ENCODE peak calls at places on chromosome 22, in nine cellular contexts. G is Caco-2; H is upper lobe of right lung; Z is colonic mucosa; A is HCT116; I is BJ; U is uterus; O is heart right ventricle; Y is CD8-positive, alpha-beta T cell. W is an unnamed sample. For H3K27me3, the result is how much of the 10 kb centered on the place peaks cover.

GRCh38 chr22:26922804-26923203 is 265.4 kb downstream of the MIAT start:
- DNase-seq in G (no peak), H (no peak), Z (no peak), A (no peak), I (no peak), U (no peak), O (no peak), Y (no peak), W (no peak)

GRCh38 chr22:41995211-41995610 is 3.4 kb upstream of the WBP2NL start:
- DNase-seq in G (no peak), H (peak), Z (no peak), A (no peak), I (no peak), U (no peak), O (no peak), Y (no peak), W (no peak)

GRCh38 chr22:24424001-24424900 is 3.1 kb upstream of the ADORA2A start:
- DNase-seq in G (no peak), H (no peak), Z (no peak), A (no peak), I (no peak), U (no peak), O (peak), Y (no peak), W (peak)

GRCh38 chr22:43566021-43566420 is 154.2 kb downstream of the MPPED1 start:
- DNase-seq in G (no peak), H (no peak), Z (no peak), A (no peak), I (no peak), U (no peak), O (no peak), Y (no peak), W (no peak)

GRCh38 chr22:28072066-28072465 is 153.0 kb upstream of the PITPNB start:
- DNase-seq in G (no peak), H (no peak), Z (no peak), A (no peak), I (no peak), U (no peak), O (no peak), Y (no peak), W (no peak)

GRCh38 chr22:36587289-36588154 is 58.6 kb upstream of the EIF3D start:
- DNase-seq in G (no peak), H (no peak), Z (no peak), A (no peak), I (peak), U (no peak), O (no peak), Y (no peak), W (no peak)

GRCh38 chr22:47203554-47203991 is 441.1 kb downstream of the TBC1D22A start:
- DNase-seq in G (no peak), H (no peak), Z (peak), A (no peak), I (no peak), U (no peak), O (no peak), Y (no peak), W (no peak)

GRCh38 chr22:27331526-27332281 is 469.9 kb downstream of the MN1 start:
- DNase-seq in G (no peak), H (peak), Z (no peak), A (no peak), I (no peak), U (no peak), O (peak), Y (no peak), W (peak)

GRCh38 chr22:39959640-39960447 is at the start of gene TMA7B:
- DNase-seq in G (no peak), H (no peak), Z (no peak), A (no peak), I (no peak), U (no peak), O (no peak), Y (no peak), W (no peak)

GRCh38 chr22:45542001-45542520 is 39.4 kb downstream of the FBLN1 start:
- DNase-seq in G (no peak), H (no peak), Z (no peak), A (no peak), I (no peak), U (no peak), O (no peak), Y (no peak), W (no peak)
- TF ChIP-seq CTCF in G (no peak), H (no peak), Z (no peak), A (no peak), I (no peak), U (no peak), O (no peak), Y (no peak), W (no peak)

GRCh38 chr22:49347376-49347775 is 480.3 kb downstream of the BRD1 start:
- DNase-seq in G (no peak), H (peak), Z (no peak), A (no peak), I (no peak), U (no peak), O (no peak), Y (no peak), W (peak)
- H3K27me3 ChIP-seq in G (under half), H (under half), Z (under half), A (under half), I (under half), U (under half), O (under half), Y (under half), W (under half)

DNA sequence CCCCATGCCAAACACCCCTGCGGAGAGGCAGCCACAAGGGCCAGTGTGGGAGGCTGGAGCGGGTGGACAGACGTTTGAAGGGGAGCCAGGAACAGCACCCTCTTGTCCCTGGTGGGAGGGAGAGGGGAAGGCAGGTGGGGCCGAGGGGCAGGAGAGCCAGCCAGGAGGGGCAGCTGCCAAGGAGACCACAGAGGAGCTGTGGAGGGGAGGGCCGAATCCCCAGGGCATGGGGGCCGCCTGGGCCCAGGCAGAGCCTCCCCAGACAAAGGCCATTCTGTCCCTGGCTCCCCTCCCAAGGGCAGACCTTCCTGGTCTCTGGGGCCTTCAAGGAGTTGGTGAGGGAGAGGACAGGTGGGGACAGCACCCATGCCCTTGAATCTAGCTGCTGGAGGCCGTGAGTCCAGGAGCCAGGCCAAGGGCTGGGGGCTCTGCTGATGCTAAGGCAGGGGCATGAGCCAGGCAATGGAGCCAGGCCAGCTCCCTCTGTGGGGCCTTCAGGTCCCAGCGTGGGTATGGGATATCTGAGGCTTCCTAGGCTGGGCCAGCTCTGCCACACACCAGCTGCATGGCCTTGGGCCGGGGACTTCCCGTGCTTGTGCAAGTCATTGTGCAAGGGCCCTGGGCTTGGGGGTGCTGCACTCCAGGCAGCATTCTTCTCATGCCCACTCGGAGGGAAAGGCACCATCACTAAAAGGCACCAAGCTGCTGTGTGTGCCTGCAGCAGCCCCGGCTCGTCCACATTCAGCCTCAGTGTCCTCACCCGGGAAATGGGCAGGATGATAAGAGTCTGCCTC is 11.4 kb downstream of the EMID1 start:
- DNase-seq in G (no peak), H (no peak), Z (no peak), A (no peak), I (peak), U (peak), O (no peak), Y (no peak), W (no peak)
- TF ChIP-seq CTCF in G (no peak), H (no peak), Z (no peak), A (no peak), I (no peak), U (no peak), O (no peak), Y (no peak), W (no peak)

GRCh38 chr22:37803195-37803635 is 4.5 kb upstream of the GCAT start:
- DNase-seq in G (peak), H (no peak), Z (no peak), A (no peak), I (no peak), U (no peak), O (no peak), Y (no peak), W (no peak)
- H3K27me3 ChIP-seq in G (under half), H (under half), Z (under half), A (under half), I (under half), U (under half), O (under half), Y (under half), W (under half)

DNA sequence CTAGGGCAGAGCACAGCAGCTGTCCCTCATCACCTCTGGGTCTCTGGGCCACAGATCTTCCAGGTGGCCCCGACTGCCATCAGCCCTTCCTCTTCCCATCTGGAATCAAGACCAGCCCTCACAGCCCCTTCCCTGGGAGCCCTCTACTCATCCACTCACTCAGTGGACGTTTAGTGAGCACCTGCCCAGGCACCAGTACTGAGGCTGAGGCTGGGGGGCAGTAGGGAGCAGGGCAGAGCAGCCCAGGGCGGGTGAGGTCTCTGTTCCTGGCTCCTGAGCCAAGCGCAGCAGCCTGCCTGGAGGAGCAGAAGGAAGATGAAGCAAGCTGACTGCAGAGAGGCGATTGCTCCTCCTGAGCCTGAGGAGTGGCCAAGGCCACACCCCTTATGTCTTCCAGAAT is 5.5 kb downstream of the MAPK8IP2 start:
- DNase-seq in G (peak), H (no peak), Z (no peak), A (no peak), I (no peak), U (no peak), O (no peak), Y (no peak), W (no peak)
- TF ChIP-seq CTCF in G (no peak), H (no peak), Z (no peak), A (no peak), I (peak), U (no peak), O (no peak), Y (no peak), W (no peak)

DNA sequence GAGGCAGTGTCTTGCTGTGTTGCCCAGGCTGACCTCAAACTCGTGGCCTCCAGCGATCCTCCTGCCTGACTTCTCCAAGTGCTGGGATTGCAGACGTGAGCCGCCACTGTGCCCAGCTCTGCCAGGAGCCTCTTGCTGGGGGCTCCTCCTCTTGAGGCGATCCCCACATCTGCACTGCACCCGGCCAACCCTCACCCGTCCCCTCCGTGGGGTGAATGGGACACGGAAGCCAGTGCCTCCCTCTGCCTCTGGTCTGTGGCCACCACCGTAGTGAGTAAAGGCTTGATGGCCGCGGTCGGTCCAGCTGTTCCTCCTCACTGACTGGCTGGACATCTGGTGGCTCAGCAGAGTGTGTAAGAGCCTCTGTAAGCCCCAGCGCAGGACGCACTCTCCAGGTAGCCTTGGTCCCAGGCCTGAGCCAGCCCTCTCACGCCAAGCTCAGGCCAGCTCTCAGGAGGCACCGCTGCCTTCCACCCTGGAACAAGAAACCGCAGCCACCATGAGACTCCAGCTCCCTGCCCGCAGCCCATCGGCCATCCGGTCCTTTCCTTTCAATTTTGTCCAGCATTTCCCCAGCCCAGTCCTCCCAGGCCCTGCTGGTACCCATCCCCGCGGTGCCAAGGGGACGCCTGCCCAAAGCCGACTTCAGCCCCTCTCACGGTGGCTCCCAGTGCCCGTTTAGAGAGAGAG is 100.3 kb downstream of the BRD1 start:
- DNase-seq in G (no peak), H (peak), Z (no peak), A (no peak), I (no peak), U (no peak), O (no peak), Y (no peak), W (no peak)
- H3K27me3 ChIP-seq in G (under half), H (half or more), Z (under half), A (half or more), I (under half), U (under half), O (half or more), Y (under half), W (half or more)

GRCh38 chr22:19038164-19038546 is 84.1 kb downstream of the DGCR2 start:
- DNase-seq in G (no peak), H (no peak), Z (no peak), A (no peak), I (no peak), U (no peak), O (no peak), Y (no peak), W (peak)

GRCh38 chr22:19037282-19038163 is 84.7 kb downstream of the DGCR2 start:
- DNase-seq in G (no peak), H (peak), Z (no peak), A (no peak), I (no peak), U (no peak), O (no peak), Y (no peak), W (peak)

GRCh38 chr22:19039448-19039780 is 82.8 kb downstream of the DGCR2 start:
- DNase-seq in G (no peak), H (peak), Z (no peak), A (no peak), I (no peak), U (no peak), O (no peak), Y (no peak), W (peak)

GRCh38 chr22:19039796-19040580 is 82.2 kb downstream of the DGCR2 start:
- DNase-seq in G (no peak), H (peak), Z (no peak), A (no peak), I (no peak), U (no peak), O (no peak), Y (no peak), W (peak)

GRCh38 chr22:19038728-19039447 is 83.3 kb downstream of the DGCR2 start:
- DNase-seq in G (no peak), H (peak), Z (no peak), A (no peak), I (no peak), U (no peak), O (no peak), Y (no peak), W (peak)
- TF ChIP-seq CTCF in G (no peak), H (no peak), Z (no peak), A (no peak), I (no peak), U (no peak), O (no peak), Y (no peak), W (no peak)

DNA sequence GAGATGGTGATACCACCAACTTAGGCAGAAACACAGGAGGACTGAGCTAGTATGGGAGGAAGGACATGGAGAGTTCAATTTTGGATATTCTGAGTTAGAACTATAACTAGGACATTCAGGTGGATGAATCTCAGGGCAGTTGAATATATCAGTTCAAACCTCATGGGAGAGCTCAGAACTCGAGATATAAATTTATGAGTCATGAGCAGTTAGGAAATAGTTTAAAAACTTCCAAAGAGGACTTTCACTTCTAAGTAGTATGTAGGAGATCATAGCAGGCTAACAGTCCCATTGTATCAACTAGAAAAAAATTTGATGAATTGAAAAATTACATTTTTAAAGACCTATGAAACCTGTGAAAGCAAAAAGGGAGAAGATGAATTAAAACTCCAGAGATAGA is 436.2 kb upstream of the LARGE1 start:
- DNase-seq in G (no peak), H (no peak), Z (no peak), A (no peak), I (no peak), U (no peak), O (no peak), Y (no peak), W (no peak)
- H3K27me3 ChIP-seq in G (under half), H (under half), Z (under half), A (under half), I (under half), U (under half), O (under half), Y (under half), W (under half)